ENCODE peak calls at places on chromosome 9, in four cellular contexts. K, W, J and E are unnamed samples.
A peak's percentile ranks its signal among the peaks of the same experiment; 100 is the strongest.

GRCh38 chr9:34459941-34460340 is 1.3 kb downstream of the DNAI1 start:
- DNase-seq in K (no peak), W (no peak), J (no peak), E (no peak)

GRCh38 chr9:138082918-138083636 is 205.5 kb downstream of the CACNA1B start:
- DNase-seq in K (no peak), W (no peak), J (no peak), E (no peak)

GRCh38 chr9:70566066-70566465 is 151.6 kb upstream of the KLF9 start:
- DNase-seq in K (no peak), W (no peak), J (no peak), E (no peak)

GRCh38 chr9:91192379-91192775 is 169.3 kb downstream of the AUH start:
- DNase-seq in K (no peak), W (no peak), J (no peak), E (peak; percentile 8)

GRCh38 chr9:94147776-94148175 is 63.5 kb downstream of the PTPDC1 start:
- DNase-seq in K (no peak), W (no peak), J (no peak), E (no peak)

GRCh38 chr9:73441890-73442818 is 290.5 kb downstream of the ANXA1 start:
- DNase-seq in K (peak; percentile 0), W (no peak), J (no peak), E (no peak)

GRCh38 chr9:119398350-119398749 is 29.1 kb upstream of the BRINP1 start:
- DNase-seq in K (no peak), W (no peak), J (no peak), E (no peak)

GRCh38 chr9:130237763-130238524 is 27.6 kb upstream of the HMCN2 start:
- DNase-seq in K (no peak), W (no peak), J (no peak), E (no peak)

GRCh38 chr9:84669293-84670105 is at the start of gene NTRK2:
- DNase-seq in K (peak; percentile 9), W (peak; percentile 68), J (no peak), E (peak; percentile 19)

GRCh38 chr9:104863180-104863883 is 64.6 kb downstream of the ABCA1 start:
- DNase-seq in K (peak; percentile 79), W (peak; percentile 43), J (peak; percentile 45), E (peak; percentile 83)

GRCh38 chr9:132575005-132575609 is 7.3 kb upstream of the BARHL1 start:
- DNase-seq in K (peak; percentile 63), W (peak; percentile 92), J (peak; percentile 53), E (peak; percentile 83)

GRCh38 chr9:70466976-70467551 is 52.6 kb upstream of the KLF9 start:
- DNase-seq in K (peak; percentile 82), W (no peak), J (no peak), E (peak; percentile 61)

GRCh38 chr9:893843-894420 is 52.4 kb downstream of the DMRT1 start:
- DNase-seq in K (peak; percentile 40), W (peak; percentile 53), J (no peak), E (peak; percentile 67)

GRCh38 chr9:80605129-80605528 is 1033.4 kb downstream of the TLE4 start:
- DNase-seq in K (no peak), W (no peak), J (no peak), E (no peak)

GRCh38 chr9:96173640-96174039 is 128.3 kb downstream of the HSD17B3 start:
- DNase-seq in K (no peak), W (no peak), J (no peak), E (no peak)

GRCh38 chr9:12640866-12641636 is 52.1 kb upstream of the TYRP1 start:
- DNase-seq in K (no peak), W (no peak), J (no peak), E (no peak)

GRCh38 chr9:17005085-17005484 is 129.8 kb upstream of the CNTLN start:
- DNase-seq in K (peak; percentile 72), W (peak; percentile 37), J (no peak), E (peak; percentile 57)

GRCh38 chr9:28365020-28365640 is 791.8 kb upstream of the C9orf72 start:
- DNase-seq in K (no peak), W (peak; percentile 4), J (no peak), E (no peak)